ENCODE peak calls at places on chromosomes 1 and 21, in four cellular contexts. L, J, G and S are unnamed samples.

GRCh38 chr1:51070640-51071039 is 31.4 kb upstream of the C1orf185 start:
- DNase-seq in G (no peak), J (peak; percentile 72), L (no peak), S (no peak)

GRCh38 chr1:203742446-203742845 is 22.5 kb upstream of the LAX1 start:
- DNase-seq in L (no peak), J (peak; percentile 30), G (no peak), S (no peak)

GRCh38 chr1:29490204-29490934 is 254.0 kb downstream of the PTPRU start:
- DNase-seq in J (no peak), G (no peak), L (no peak), S (no peak)

GRCh38 chr1:181257117-181257516 is 168.6 kb downstream of the IER5 start:
- DNase-seq in J (no peak), G (no peak), L (no peak), S (no peak)

GRCh38 chr1:91018006-91018405 is 3.8 kb downstream of the ZNF644 start:
- DNase-seq in J (no peak), G (peak; percentile 26), L (no peak), S (no peak)

GRCh38 chr1:232844791-232845190 is 39.6 kb downstream of the MAP10 start:
- DNase-seq in J (peak; percentile 76), L (no peak), G (peak; percentile 54), S (peak; percentile 66)

GRCh38 chr1:16441312-16441641 is 753 bp downstream of the NECAP2 start:
- DNase-seq in G (no peak), L (no peak), J (no peak), S (no peak)

GRCh38 chr1:8033322-8033721 is 7.2 kb upstream of the ERRFI1 start:
- DNase-seq in G (no peak), L (no peak), J (no peak), S (no peak)

GRCh38 chr1:47432071-47433036 is 5.5 kb upstream of the FOXD2 start:
- DNase-seq in G (peak; percentile 67), L (peak; percentile 87), J (peak; percentile 79), S (no peak)

GRCh38 chr1:186142159-186142558 is 232.9 kb downstream of the TPR start:
- DNase-seq in J (no peak), L (no peak), G (no peak), S (no peak)

GRCh38 chr1:6646499-6647148 is 22.0 kb downstream of the THAP3 start:
- DNase-seq in G (peak; percentile 67), L (no peak), J (peak; percentile 54), S (peak; percentile 75)

GRCh38 chr1:212286437-212287131 is 1.4 kb downstream of the PPP2R5A start:
- DNase-seq in J (peak; percentile 6), G (peak; percentile 37), L (no peak), S (no peak)

GRCh38 chr1:38061883-38062328 is 15.3 kb upstream of the POU3F1 start:
- DNase-seq in L (no peak), G (no peak), J (no peak), S (no peak)

GRCh38 chr1:66542811-66543767 is 9.1 kb downstream of the SGIP1 start:
- DNase-seq in G (peak; percentile 97), L (no peak), J (peak; percentile 95), S (peak; percentile 39)

GRCh38 chr1:34009340-34009975 is 145.6 kb downstream of the HMGB4 start:
- DNase-seq in J (no peak), L (no peak), G (no peak), S (no peak)

GRCh38 chr21:26732442-26733221 is 112.6 kb downstream of the ADAMTS1 start:
- DNase-seq in G (peak; percentile 64), L (peak; percentile 23), J (peak; percentile 57), S (peak; percentile 51)

GRCh38 chr1:25106352-25106751 is 126.0 kb downstream of the SYF2 start:
- DNase-seq in G (peak; percentile 6), J (no peak), L (no peak), S (no peak)

GRCh38 chr1:48216941-48217340 is 5.6 kb upstream of the SLC5A9 start:
- DNase-seq in G (no peak), J (no peak), L (no peak), S (no peak)

GRCh38 chr1:174652496-174653280 is 204.9 kb downstream of the GPR52 start:
- DNase-seq in J (no peak), L (peak; percentile 3), G (peak; percentile 8), S (no peak)

GRCh38 chr1:28298438-28298837 is 30.4 kb upstream of the MED18 start:
- DNase-seq in L (no peak), J (no peak), G (no peak), S (peak; percentile 53)

GRCh38 chr1:28291711-28292110 is 32.4 kb downstream of the SESN2 start:
- DNase-seq in J (no peak), L (no peak), G (no peak), S (no peak)

GRCh38 chr1:28295936-28296335 is 32.9 kb upstream of the MED18 start:
- DNase-seq in G (no peak), L (no peak), J (no peak), S (no peak)

GRCh38 chr1:28297826-28298225 is 31.0 kb upstream of the MED18 start:
- DNase-seq in L (no peak), G (no peak), J (no peak), S (peak; percentile 45)

DNA sequence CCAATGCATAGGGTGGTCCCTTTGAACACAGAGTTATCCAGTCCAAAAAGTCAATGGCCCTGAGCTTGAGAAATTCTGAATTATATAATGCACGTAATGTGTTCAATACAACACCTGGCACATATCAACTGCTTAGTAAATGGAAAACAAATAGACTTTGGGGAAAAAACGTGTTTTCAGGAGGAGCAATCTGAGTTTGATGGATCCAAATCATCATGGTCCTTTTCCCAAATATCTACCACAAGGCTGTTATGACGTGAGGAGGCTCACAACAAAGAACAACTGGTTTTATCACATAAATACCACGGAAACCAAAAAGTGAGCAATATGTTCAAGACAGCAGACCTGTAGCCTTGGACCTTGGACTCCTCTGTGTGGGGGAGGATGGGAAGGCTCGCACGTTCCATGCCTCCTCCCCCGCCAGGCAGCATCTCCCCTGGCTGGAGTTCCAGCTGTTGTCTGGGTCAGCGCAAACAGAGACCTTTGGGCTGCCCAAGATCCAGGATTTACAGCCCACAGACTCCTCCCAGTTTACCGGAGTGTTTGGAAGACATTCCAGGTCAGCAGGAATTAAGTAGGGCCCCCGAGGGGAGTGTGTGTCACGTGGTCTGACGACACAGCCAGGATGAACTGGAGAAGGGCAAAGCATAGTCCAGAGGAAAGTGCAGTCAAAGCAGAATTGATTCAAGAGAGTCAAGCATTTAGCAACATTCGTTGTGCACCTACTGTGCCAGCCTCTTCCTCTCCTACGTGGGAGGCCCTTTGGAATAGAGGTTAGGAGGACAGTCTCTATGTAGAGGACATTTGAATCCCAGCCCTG is 32.2 kb upstream of the MED18 start:
- DNase-seq in L (peak; percentile 54), G (peak; percentile 72), J (no peak), S (peak; percentile 97)
- H2AFZ ChIP-seq in L (peak overlapping the region; percentile 93), G (peak overlapping the region; percentile 46), J (peak overlapping the region; percentile 85), S (no peak overlapping the region)

GRCh38 chr1:230851291-230851691 is 17.0 kb downstream of the C1orf198 start:
- DNase-seq in L (no peak), G (peak; percentile 82), J (peak; percentile 55), S (peak; percentile 46)
- H3K4ac ChIP-seq in L (no peak overlapping the region), G (peak overlapping the region; percentile 71), J (peak overlapping the region; percentile 96), S (no peak overlapping the region)

DNA sequence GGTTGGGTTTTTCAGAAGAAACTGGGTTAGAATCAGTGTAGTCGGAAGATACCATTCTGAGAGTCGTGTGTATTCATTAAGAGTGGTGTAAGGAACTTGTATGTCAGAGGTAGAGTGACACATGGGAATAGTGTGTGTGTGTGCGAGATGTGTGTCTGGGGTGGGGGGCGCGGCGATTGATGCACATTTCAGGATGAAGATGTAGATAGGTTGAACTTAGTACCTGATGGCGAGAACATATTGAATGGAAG is 912 bp downstream of the SMG7 start:
- DNase-seq in J (no peak), L (no peak), G (no peak), S (no peak)
- H2AFZ ChIP-seq in J (no peak overlapping the region), L (no peak overlapping the region), G (no peak overlapping the region), S (no peak overlapping the region)

DNA sequence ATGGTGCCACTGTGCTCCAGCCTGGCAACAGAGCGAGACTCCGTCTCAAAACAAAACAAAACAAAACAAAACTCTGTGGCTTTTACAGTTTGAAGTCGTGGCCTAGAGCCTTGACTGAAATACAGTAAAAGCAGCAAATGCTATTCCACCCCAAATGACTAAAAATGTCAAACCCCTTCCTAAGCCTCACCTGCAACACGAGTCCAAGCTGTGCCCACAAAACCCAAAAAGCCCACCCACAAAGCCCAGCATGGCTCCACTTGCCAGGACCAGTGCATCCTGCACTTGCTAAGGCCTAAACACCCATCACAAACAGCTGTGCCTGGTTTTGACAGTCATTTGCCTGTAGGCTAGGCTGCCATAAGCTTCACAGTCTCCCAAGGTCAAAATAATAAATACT is 21.3 kb downstream of the VAV3 start:
- DNase-seq in L (no peak), G (no peak), J (no peak), S (no peak)
- H3K4ac ChIP-seq in L (no peak overlapping the region), G (no peak overlapping the region), J (no peak overlapping the region), S (no peak overlapping the region)